ENCODE peak calls at places on chromosomes 5 and 9, in five cellular contexts. N is HepG2, L is HCT116, U is SK-N-SH, F is GM12878. Y is an unnamed sample.
A peak's percentile ranks its signal among the peaks of the same experiment; 100 is the strongest.

GRCh38 chr5:143401253-143401845 is 2.1 kb downstream of the NR3C1 start:
- DNase-seq in U (no peak), L (no peak), F (no peak), N (peak; percentile 16), Y (no peak)

GRCh38 chr5:139711067-139711851 is 63.1 kb downstream of the CXXC5 start:
- DNase-seq in N (no peak), F (no peak), L (no peak), U (peak; percentile 82), Y (peak; percentile 81)

GRCh38 chr9:137309368-137310189 is 7.5 kb upstream of the NRARP start:
- DNase-seq in F (no peak), L (no peak), N (no peak), U (peak; percentile 32), Y (no peak)

GRCh38 chr5:66223637-66224036 is 79.5 kb downstream of the SREK1 start:
- DNase-seq in N (no peak), U (no peak), F (no peak), L (peak; percentile 21), Y (peak; percentile 48)

GRCh38 chr5:107340631-107341030 is 330.1 kb downstream of the EFNA5 start:
- DNase-seq in N (no peak), F (no peak), L (no peak), U (no peak), Y (no peak)

GRCh38 chr9:135366104-135366503 is 113.5 kb upstream of the PPP1R26 start:
- DNase-seq in U (no peak), F (no peak), L (no peak), N (no peak), Y (no peak)

GRCh38 chr5:14628346-14628745 is 36.2 kb upstream of the OTULIN start:
- DNase-seq in U (no peak), N (peak; percentile 50), L (no peak), F (no peak), Y (peak; percentile 76)

GRCh38 chr9:93960971-93961841 is 6.1 kb upstream of the BARX1 start:
- DNase-seq in F (no peak), N (no peak), U (no peak), L (no peak), Y (no peak)

GRCh38 chr5:164052536-164053090 is 547.2 kb downstream of the MAT2B start:
- DNase-seq in F (no peak), N (no peak), U (no peak), L (no peak), Y (no peak)

GRCh38 chr5:123785160-123786001 is 273.4 kb downstream of the CSNK1G3 start:
- DNase-seq in N (no peak), F (no peak), U (peak; percentile 27), L (no peak), Y (peak; percentile 17)

DNA sequence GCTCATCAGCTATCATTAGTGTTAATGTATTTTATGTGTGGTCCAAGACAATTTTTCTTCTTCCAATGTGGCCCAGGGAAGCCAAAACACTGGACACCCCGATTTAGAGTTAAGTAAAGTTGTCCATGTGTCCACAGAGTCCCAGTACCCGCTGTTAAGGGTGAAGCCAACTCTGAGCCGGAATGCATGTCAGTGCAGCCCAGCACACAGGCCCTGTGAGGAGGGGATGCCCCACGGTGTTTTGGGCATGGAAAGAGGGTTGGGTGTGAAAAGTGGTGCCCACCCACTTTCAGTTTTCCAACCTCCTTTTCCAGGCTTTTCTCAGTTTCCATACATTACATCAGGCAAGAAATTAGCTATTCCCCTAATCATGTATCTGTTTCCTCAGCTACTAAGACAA is 24.4 kb downstream of the SHC3 start:
- DNase-seq in N (no peak), L (no peak), F (no peak), U (no peak), Y (no peak)
- H3K4me3 ChIP-seq in N (no peak overlapping the region), L (peak overlapping the region; percentile 5), F (no peak overlapping the region), U (peak overlapping the region; percentile 28), Y (no peak overlapping the region)

DNA sequence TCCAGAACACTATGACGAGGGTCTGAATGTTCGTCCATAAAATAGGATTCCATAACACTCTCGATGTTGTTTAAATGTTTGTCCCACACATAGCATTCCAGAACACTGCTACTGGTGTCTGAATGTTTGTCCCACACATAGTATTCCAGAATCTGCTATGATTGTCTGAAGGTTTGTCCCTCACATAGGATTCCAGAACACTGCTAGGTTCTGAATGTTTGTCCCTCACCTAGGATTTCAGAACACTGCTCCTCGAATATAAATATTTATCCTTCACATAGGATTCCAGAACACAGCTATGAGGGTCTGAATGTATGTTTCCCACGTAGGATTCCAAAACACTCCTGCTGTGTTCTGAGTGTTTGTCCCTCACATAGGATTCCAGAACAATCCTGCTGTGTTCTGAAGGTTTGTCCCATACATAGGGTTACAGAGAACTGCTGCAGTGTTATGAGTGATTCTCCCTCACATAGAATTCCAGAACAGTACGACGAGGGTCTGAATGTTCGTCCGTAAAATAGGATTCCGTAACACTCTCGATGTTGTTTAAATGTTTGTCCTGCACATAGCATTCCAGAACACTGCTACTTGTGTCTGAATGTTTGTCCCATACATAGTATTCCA is 215.3 kb downstream of the FOXD4L6 start:
- DNase-seq in N (no peak), F (no peak), U (no peak), L (no peak), Y (no peak)
- TF ChIP-seq REST in N (no peak), F (no peak), U (no peak), L (no peak), Y (no peak)

DNA sequence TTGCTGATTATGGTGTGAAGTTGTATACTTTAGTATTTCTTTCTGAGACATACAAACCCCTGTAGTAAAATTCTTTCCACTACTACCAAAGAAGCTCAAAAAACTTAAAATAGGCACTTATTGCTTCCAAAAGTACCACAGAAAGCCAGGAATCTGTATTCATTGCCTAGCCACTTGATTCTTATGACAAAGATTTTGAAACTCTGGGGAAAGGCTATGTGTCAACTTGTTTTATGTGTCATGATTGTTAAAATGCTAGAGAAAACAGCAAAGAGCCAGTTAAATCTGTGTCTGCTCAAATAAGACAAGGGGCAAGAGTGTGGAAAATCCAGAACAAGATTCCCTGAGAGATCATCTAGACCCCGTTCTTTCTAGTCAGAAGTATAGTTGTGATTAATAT is 6.0 kb downstream of the KIF2A start:
- DNase-seq in U (no peak), F (no peak), L (no peak), N (no peak), Y (no peak)
- H4K20me1 ChIP-seq in U (peaks cover 98% of the 10 kb centered on the region), F (no peaks in the 10 kb centered on the region), L (peaks cover 7% of the 10 kb centered on the region), N (peaks cover 10% of the 10 kb centered on the region), Y (peaks cover 63% of the 10 kb centered on the region)

GRCh38 chr9:12776775-12777055 is 1.9 kb downstream of the LURAP1L start:
- DNase-seq in F (no peak), N (no peak), L (no peak), U (no peak), Y (no peak)
- H3K4me3 ChIP-seq in F (no peak overlapping the region), N (peak overlapping the region; percentile 90), L (peak overlapping the region; percentile 82), U (peak overlapping the region; percentile 75), Y (peak overlapping the region; percentile 87)

GRCh38 chr5:35735718-35736117 is 118.1 kb downstream of the SPEF2 start:
- DNase-seq in U (no peak), N (no peak), L (no peak), F (no peak), Y (no peak)

GRCh38 chr5:35742006-35742405 is 114.7 kb upstream of the IL7R start:
- DNase-seq in L (no peak), U (no peak), F (no peak), N (no peak), Y (no peak)

GRCh38 chr5:35741126-35741711 is 115.5 kb upstream of the IL7R start:
- DNase-seq in U (no peak), N (peak; percentile 81), F (no peak), L (no peak), Y (no peak)

GRCh38 chr5:35736280-35736679 is 118.6 kb downstream of the SPEF2 start:
- DNase-seq in F (no peak), N (no peak), U (no peak), L (no peak), Y (no peak)
- TF ChIP-seq REST in F (no peak), N (no peak), U (no peak), L (no peak), Y (no peak)